ENCODE peak calls at places on chromosomes 11 and 22, in four cellular contexts. One of them, this sample, is unnamed.

GRCh38 chr22:37045958-37046357 is 5.6 kb upstream of the KCTD17 start:
- DNase-seq in K562: no peak
- DNase-seq in right lobe of liver: no peak
- DNase-seq in prostate gland: no peak
- DNase-seq in this sample: no peak

GRCh38 chr22:44337658-44338004 is 24.9 kb upstream of the SHISAL1 start:
- DNase-seq in right lobe of liver: no peak
- DNase-seq in prostate gland: no peak
- DNase-seq in K562: peak
- DNase-seq in this sample: no peak

GRCh38 chr22:49936018-49936972 is 17.9 kb downstream of the CRELD2 start:
- DNase-seq in prostate gland: peak
- DNase-seq in K562: peak
- DNase-seq in right lobe of liver: peak
- DNase-seq in this sample: peak

GRCh38 chr11:24866743-24867142 is 369.9 kb downstream of the LUZP2 start:
- DNase-seq in K562: no peak
- DNase-seq in right lobe of liver: no peak
- DNase-seq in prostate gland: no peak
- DNase-seq in this sample: no peak

GRCh38 chr11:18394928-18395734 is 768 bp downstream of the LDHA start:
- DNase-seq in right lobe of liver: peak
- DNase-seq in K562: peak
- DNase-seq in prostate gland: peak
- DNase-seq in this sample: no peak

GRCh38 chr22:23692598-23693291 is 1.9 kb downstream of the RGL4 start:
- DNase-seq in right lobe of liver: peak
- DNase-seq in K562: no peak
- DNase-seq in prostate gland: no peak
- DNase-seq in this sample: no peak

GRCh38 chr22:49959782-49960158 is 802 bp upstream of the PIM3 start:
- DNase-seq in K562: no peak
- DNase-seq in right lobe of liver: peak
- DNase-seq in prostate gland: peak
- DNase-seq in this sample: no peak

GRCh38 chr22:48630444-48630777 is 1197.3 kb downstream of the BRD1 start:
- DNase-seq in prostate gland: no peak
- DNase-seq in K562: no peak
- DNase-seq in right lobe of liver: no peak
- DNase-seq in this sample: no peak

GRCh38 chr11:68999093-68999747 is 13.8 kb downstream of the MRGPRF start:
- DNase-seq in right lobe of liver: no peak
- DNase-seq in K562: no peak
- DNase-seq in prostate gland: no peak
- DNase-seq in this sample: no peak

GRCh38 chr22:46734830-46735453 is 3.1 kb downstream of the CERK start:
- DNase-seq in K562: no peak
- DNase-seq in right lobe of liver: no peak
- DNase-seq in prostate gland: no peak
- DNase-seq in this sample: peak

GRCh38 chr22:20009582-20010306 is 6.9 kb downstream of the ARVCF start:
- DNase-seq in K562: peak
- DNase-seq in prostate gland: no peak
- DNase-seq in right lobe of liver: no peak
- DNase-seq in this sample: no peak

GRCh38 chr22:36287881-36288515 is 35.1 kb downstream of the APOL1 start:
- DNase-seq in K562: no peak
- DNase-seq in prostate gland: peak
- DNase-seq in right lobe of liver: no peak
- DNase-seq in this sample: no peak

GRCh38 chr11:98967005-98967404 is 53.7 kb upstream of the CNTN5 start:
- DNase-seq in K562: no peak
- DNase-seq in right lobe of liver: no peak
- DNase-seq in prostate gland: no peak
- DNase-seq in this sample: no peak

GRCh38 chr11:132228756-132229325 is 858.4 kb downstream of the NTM start:
- DNase-seq in right lobe of liver: no peak
- DNase-seq in K562: no peak
- DNase-seq in prostate gland: no peak
- DNase-seq in this sample: no peak

DNA sequence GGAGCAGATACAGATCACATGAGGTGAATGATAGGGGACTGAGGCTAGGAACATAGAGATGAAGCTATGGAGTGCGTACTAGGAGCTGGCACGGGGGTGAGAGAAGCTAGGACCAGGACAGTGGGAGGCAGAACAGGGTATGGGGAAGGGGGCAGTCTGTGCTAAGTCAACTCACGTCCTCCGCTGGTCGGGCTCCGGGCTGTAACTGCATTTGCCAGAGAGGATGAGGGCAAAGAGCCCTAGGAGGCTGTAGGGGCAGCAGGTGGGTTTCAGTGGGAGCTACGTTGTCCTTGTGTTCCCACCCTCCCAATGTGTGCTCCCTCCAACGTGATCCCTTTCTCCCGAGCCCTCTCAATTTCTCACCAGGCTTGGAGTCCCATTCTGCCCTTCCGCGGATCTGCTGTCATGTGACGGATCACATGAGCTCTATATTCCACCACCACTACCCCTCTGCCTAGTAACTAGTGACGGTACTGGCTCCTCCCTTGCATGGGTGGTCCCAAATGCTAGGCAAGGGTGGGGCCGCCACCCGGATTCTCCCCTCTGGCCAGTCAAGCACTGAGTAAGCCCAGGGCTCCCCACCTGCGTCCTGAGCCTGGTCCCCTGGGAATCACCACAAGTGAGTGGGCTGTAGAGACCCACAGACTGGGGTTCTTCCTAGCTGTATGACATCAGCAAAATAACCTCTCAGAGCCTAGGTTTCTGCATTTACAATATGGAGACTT is at the start of gene TPP1:
- DNase-seq in prostate gland: peak
- DNase-seq in K562: peak
- DNase-seq in right lobe of liver: peak
- DNase-seq in this sample: peak
- TF ChIP-seq POLR2A in prostate gland: peak
- TF ChIP-seq POLR2A in K562: peak
- TF ChIP-seq POLR2A in right lobe of liver: peak
- TF ChIP-seq POLR2A in this sample: no peak

GRCh38 chr11:67409261-67409666 is 5.4 kb downstream of the TBC1D10C start:
- DNase-seq in K562: no peak
- DNase-seq in right lobe of liver: no peak
- DNase-seq in prostate gland: no peak
- DNase-seq in this sample: no peak

GRCh38 chr11:67409781-67410368 is 5.6 kb upstream of the CARNS1 start:
- DNase-seq in K562: no peak
- DNase-seq in prostate gland: no peak
- DNase-seq in right lobe of liver: no peak
- DNase-seq in this sample: no peak

GRCh38 chr11:67410984-67411784 is 4.3 kb upstream of the CARNS1 start:
- DNase-seq in right lobe of liver: no peak
- DNase-seq in K562: no peak
- DNase-seq in prostate gland: no peak
- DNase-seq in this sample: no peak

GRCh38 chr11:67411785-67412152 is 3.7 kb upstream of the CARNS1 start:
- DNase-seq in prostate gland: no peak
- DNase-seq in right lobe of liver: no peak
- DNase-seq in K562: peak
- DNase-seq in this sample: no peak

DNA sequence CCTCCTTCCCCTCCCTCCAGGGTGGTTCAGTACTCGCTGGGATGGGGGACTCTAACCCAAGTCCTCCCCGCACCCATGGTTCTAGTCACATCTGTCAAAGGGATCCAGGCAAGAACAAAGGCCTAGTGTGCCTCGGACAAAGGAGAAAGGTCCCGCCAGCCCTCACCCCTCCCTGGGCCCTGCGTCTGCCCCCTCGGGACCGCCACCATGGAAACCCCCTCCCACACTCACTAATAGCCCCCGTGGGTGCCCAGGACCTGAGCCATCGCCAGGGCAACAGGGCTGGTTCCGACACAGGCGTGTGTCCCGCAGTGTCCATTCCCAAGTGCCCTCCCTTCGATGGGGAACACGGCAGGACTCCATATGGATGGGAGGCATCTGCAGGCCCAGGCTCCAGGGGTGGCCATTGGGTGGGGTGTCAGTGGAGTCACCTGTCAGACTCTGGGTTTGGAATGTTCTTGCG is 5.1 kb upstream of the CARNS1 start:
- DNase-seq in K562: no peak
- DNase-seq in right lobe of liver: no peak
- DNase-seq in prostate gland: no peak
- DNase-seq in this sample: no peak
- TF ChIP-seq POLR2A in K562: no peak
- TF ChIP-seq POLR2A in right lobe of liver: no peak
- TF ChIP-seq POLR2A in prostate gland: no peak
- TF ChIP-seq POLR2A in this sample: no peak

GRCh38 chr11:28566643-28567042 is 458.5 kb downstream of the METTL15 start:
- DNase-seq in K562: peak
- DNase-seq in prostate gland: peak
- DNase-seq in right lobe of liver: no peak
- DNase-seq in this sample: peak
- TF ChIP-seq POLR2A in K562: no peak
- TF ChIP-seq POLR2A in prostate gland: no peak
- TF ChIP-seq POLR2A in right lobe of liver: no peak
- TF ChIP-seq POLR2A in this sample: no peak

GRCh38 chr11:763549-764321 is 13.6 kb downstream of the GATD1 start:
- DNase-seq in K562: no peak
- DNase-seq in prostate gland: no peak
- DNase-seq in right lobe of liver: peak
- DNase-seq in this sample: no peak
- TF ChIP-seq POLR2A in K562: peak
- TF ChIP-seq POLR2A in prostate gland: no peak
- TF ChIP-seq POLR2A in right lobe of liver: no peak
- TF ChIP-seq POLR2A in this sample: no peak

DNA sequence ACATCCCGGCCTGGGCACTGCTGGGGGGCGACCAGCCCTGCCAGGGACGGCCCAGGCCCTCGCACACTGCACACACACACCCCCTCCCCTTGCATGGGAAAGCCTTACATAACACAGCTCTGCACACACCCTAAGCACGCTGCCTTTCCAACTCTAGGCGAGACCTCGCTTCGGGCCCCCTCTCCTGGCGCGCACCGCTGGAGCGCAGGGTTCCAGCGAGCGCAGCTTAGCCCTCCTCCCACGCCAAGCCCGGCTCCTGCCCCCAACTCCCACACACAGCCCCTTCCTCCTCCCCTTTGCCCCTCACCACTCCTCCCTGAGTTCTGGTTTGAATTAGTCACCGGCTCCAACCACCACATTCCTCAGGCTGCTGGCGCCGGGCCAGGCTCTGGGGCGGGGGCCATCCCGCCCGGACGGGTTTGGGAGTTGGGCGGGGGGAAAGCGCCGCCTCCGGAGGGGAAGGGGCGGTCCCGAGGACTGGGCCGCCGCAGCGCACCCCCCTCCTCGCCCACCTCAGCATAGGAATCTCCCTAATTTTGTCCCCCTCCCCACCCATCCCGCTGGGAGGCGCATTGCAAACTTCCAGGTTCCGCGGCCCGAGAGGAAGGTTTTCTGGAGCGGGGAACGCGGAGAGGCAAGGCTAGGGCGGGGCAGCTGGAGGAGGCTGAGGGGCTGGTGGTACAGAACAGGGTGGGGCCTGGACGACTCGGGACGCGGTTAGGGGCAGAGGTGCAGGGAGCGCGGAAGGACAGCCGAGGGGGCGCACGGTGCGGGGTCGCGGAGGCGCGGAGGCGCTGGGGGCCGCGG is 966 bp downstream of the AHNAK start:
- DNase-seq in right lobe of liver: peak
- DNase-seq in K562: peak
- DNase-seq in prostate gland: peak
- DNase-seq in this sample: peak
- TF ChIP-seq POLR2A in right lobe of liver: no peak
- TF ChIP-seq POLR2A in K562: no peak
- TF ChIP-seq POLR2A in prostate gland: peak
- TF ChIP-seq POLR2A in this sample: peak

GRCh38 chr11:46718155-46719019 is 626 bp upstream of the F2 start:
- DNase-seq in K562: no peak
- DNase-seq in right lobe of liver: peak
- DNase-seq in prostate gland: no peak
- DNase-seq in this sample: no peak
- TF ChIP-seq POLR2A in K562: no peak
- TF ChIP-seq POLR2A in right lobe of liver: peak
- TF ChIP-seq POLR2A in prostate gland: no peak
- TF ChIP-seq POLR2A in this sample: no peak

GRCh38 chr11:114162719-114163123 is 103.2 kb downstream of the ZBTB16 start:
- DNase-seq in prostate gland: peak
- DNase-seq in K562: no peak
- DNase-seq in right lobe of liver: peak
- DNase-seq in this sample: peak
- TF ChIP-seq POLR2A in prostate gland: peak
- TF ChIP-seq POLR2A in K562: no peak
- TF ChIP-seq POLR2A in right lobe of liver: peak
- TF ChIP-seq POLR2A in this sample: peak

GRCh38 chr22:24954114-24954463 is 1.6 kb downstream of the KIAA1671 start:
- DNase-seq in prostate gland: no peak
- DNase-seq in right lobe of liver: no peak
- DNase-seq in K562: no peak
- DNase-seq in this sample: no peak

GRCh38 chr22:24952837-24953293 is 349 bp downstream of the KIAA1671 start:
- DNase-seq in right lobe of liver: peak
- DNase-seq in K562: no peak
- DNase-seq in prostate gland: peak
- DNase-seq in this sample: no peak

GRCh38 chr22:24953294-24954113 is 988 bp downstream of the KIAA1671 start:
- DNase-seq in right lobe of liver: peak
- DNase-seq in K562: no peak
- DNase-seq in prostate gland: no peak
- DNase-seq in this sample: peak

GRCh38 chr22:24950272-24950902 is 2.1 kb upstream of the KIAA1671 start:
- DNase-seq in right lobe of liver: no peak
- DNase-seq in prostate gland: no peak
- DNase-seq in K562: no peak
- DNase-seq in this sample: no peak

GRCh38 chr22:24951942-24952836 is at the start of gene KIAA1671:
- DNase-seq in K562: peak
- DNase-seq in right lobe of liver: peak
- DNase-seq in prostate gland: peak
- DNase-seq in this sample: peak
- TF ChIP-seq POLR2A in K562: no peak
- TF ChIP-seq POLR2A in right lobe of liver: peak
- TF ChIP-seq POLR2A in prostate gland: peak
- TF ChIP-seq POLR2A in this sample: peak

This sample was measured in heart left ventricle.